ENCODE peak calls at places on chromosomes 5 and 9, in six cellular contexts. E, M, B, U, Z and Y are unnamed samples.

GRCh38 chr9:17171309-17172094 is 36.7 kb downstream of the CNTLN start:
- DNase-seq in U (no peak), M (no peak), B (no peak), E (peak; percentile 48), Z (no peak), Y (no peak)

GRCh38 chr9:129208191-129209091 is 30.4 kb upstream of the IER5L start:
- DNase-seq in U (no peak), Z (peak; percentile 11), M (peak; percentile 41), B (no peak), E (peak; percentile 94), Y (peak; percentile 92)

GRCh38 chr9:132745911-132746709 is 75.8 kb downstream of the GTF3C4 start:
- DNase-seq in M (no peak), U (no peak), B (no peak), Z (no peak), E (peak; percentile 44), Y (no peak)

GRCh38 chr9:70491798-70492736 is 77.6 kb upstream of the KLF9 start:
- DNase-seq in B (no peak), E (no peak), Z (no peak), U (no peak), M (no peak), Y (no peak)

GRCh38 chr5:179319123-179319522 is 26.1 kb downstream of the ADAMTS2 start:
- DNase-seq in U (no peak), Z (no peak), B (no peak), M (no peak), E (no peak), Y (no peak)

GRCh38 chr5:107213025-107213424 is 457.7 kb downstream of the EFNA5 start:
- DNase-seq in U (no peak), M (no peak), B (no peak), E (no peak), Z (no peak), Y (no peak)

GRCh38 chr9:12790026-12790425 is 15.2 kb downstream of the LURAP1L start:
- DNase-seq in B (no peak), E (no peak), U (no peak), M (no peak), Z (no peak), Y (no peak)

GRCh38 chr5:117623042-117623815 is 1048.6 kb upstream of the SEMA6A start:
- DNase-seq in B (no peak), E (no peak), Z (no peak), M (no peak), U (no peak), Y (no peak)

GRCh38 chr9:134864821-134865190 is 15.8 kb upstream of the FCN2 start:
- DNase-seq in Z (no peak), U (no peak), M (no peak), B (no peak), E (peak; percentile 13), Y (no peak)

GRCh38 chr5:152124413-152125082 is 199.9 kb upstream of the GLRA1 start:
- DNase-seq in E (peak; percentile 76), U (no peak), B (no peak), Z (no peak), M (no peak), Y (peak; percentile 20)

GRCh38 chr5:16160706-16161105 is 18.9 kb downstream of the MARCHF11 start:
- DNase-seq in U (no peak), Z (peak; percentile 82), B (peak; percentile 66), M (peak; percentile 8), E (peak; percentile 61), Y (peak; percentile 19)

GRCh38 chr9:2570615-2571479 is 50.7 kb upstream of the VLDLR start:
- DNase-seq in U (no peak), B (no peak), Z (peak; percentile 81), E (no peak), M (no peak), Y (no peak)

GRCh38 chr5:117131048-117131679 is 556.5 kb upstream of the SEMA6A start:
- DNase-seq in M (no peak), E (no peak), U (no peak), B (no peak), Z (no peak), Y (peak; percentile 4)

GRCh38 chr5:177433658-177434217 is 7.3 kb downstream of the GRK6 start:
- DNase-seq in B (no peak), M (no peak), E (no peak), U (no peak), Z (no peak), Y (no peak)

GRCh38 chr5:144549580-144549979 is 378.9 kb downstream of the KCTD16 start:
- DNase-seq in E (no peak), M (no peak), U (no peak), Z (no peak), B (no peak), Y (no peak)

GRCh38 chr9:104279535-104280215 is 185.6 kb downstream of the SMC2 start:
- DNase-seq in E (no peak), Z (no peak), U (no peak), M (no peak), B (no peak), Y (no peak)

GRCh38 chr9:93009337-93010015 is 49.0 kb upstream of the SUSD3 start:
- DNase-seq in Z (no peak), E (peak; percentile 40), M (no peak), B (no peak), U (no peak), Y (peak; percentile 28)

GRCh38 chr9:104798209-104798995 is 34.5 kb downstream of the NIPSNAP3B start:
- DNase-seq in B (no peak), U (no peak), E (no peak), Z (no peak), M (no peak), Y (no peak)

GRCh38 chr9:114316605-114317230 is 6.2 kb upstream of the ORM1 start:
- DNase-seq in U (no peak), Z (no peak), B (no peak), M (no peak), E (peak; percentile 35), Y (peak; percentile 24)

GRCh38 chr5:131758520-131758900 is 38.3 kb downstream of the FNIP1 start:
- DNase-seq in B (no peak), M (no peak), U (no peak), Z (no peak), E (no peak), Y (no peak)